ENCODE peak calls at places on chromosomes 3 and 15, in nine cellular contexts. O, C, A, I, G, U, K, Z and L are unnamed samples.

GRCh38 chr3:156688849-156689452 is 14.6 kb downstream of the TIPARP start:
- DNase-seq in O (no peak), I (no peak), G (no peak), A (no peak), Z (no peak), C (no peak), U (no peak), K (no peak), L (no peak)

GRCh38 chr3:119235151-119235550 is 5.5 kb downstream of the B4GALT4 start:
- DNase-seq in G (peak; percentile 81), O (no peak), K (no peak), A (peak; percentile 64), C (no peak), Z (no peak), I (no peak), U (no peak), L (no peak)

GRCh38 chr15:80942746-80943565 is 46.7 kb downstream of the MESD start:
- DNase-seq in G (peak; percentile 71), C (peak; percentile 47), U (no peak), K (peak; percentile 79), Z (no peak), I (no peak), A (no peak), O (no peak), L (no peak)

GRCh38 chr15:59256538-59256937 is 49.9 kb downstream of the LDHAL6B start:
- DNase-seq in Z (no peak), A (no peak), O (no peak), I (peak; percentile 45), C (no peak), U (no peak), G (no peak), K (no peak), L (no peak)

GRCh38 chr15:35519536-35520149 is 26.3 kb downstream of the DPH6 start:
- DNase-seq in O (peak; percentile 32), U (no peak), C (no peak), Z (no peak), K (no peak), I (no peak), A (peak; percentile 35), G (peak; percentile 71), L (no peak)

GRCh38 chr3:154310840-154311239 is 13.4 kb downstream of the DHX36 start:
- DNase-seq in K (no peak), A (no peak), C (no peak), G (peak; percentile 57), O (no peak), I (no peak), U (no peak), Z (no peak), L (no peak)

GRCh38 chr15:62928996-62929350 is 113.6 kb upstream of the TPM1 start:
- DNase-seq in C (no peak), K (no peak), I (no peak), O (no peak), Z (no peak), G (peak; percentile 94), A (peak; percentile 88), U (no peak), L (no peak)

GRCh38 chr3:39234041-39234440 is 41.6 kb upstream of the XIRP1 start:
- DNase-seq in G (no peak), I (no peak), U (no peak), Z (no peak), A (no peak), K (no peak), O (no peak), C (no peak), L (no peak)

GRCh38 chr3:41711656-41712055 is 250.2 kb downstream of the ULK4 start:
- DNase-seq in G (peak; percentile 75), O (no peak), U (no peak), K (no peak), A (no peak), Z (no peak), C (no peak), I (no peak), L (no peak)

GRCh38 chr3:99319450-99319849 is 318.9 kb upstream of the COL8A1 start:
- DNase-seq in K (no peak), Z (no peak), C (no peak), O (no peak), A (no peak), U (no peak), G (peak; percentile 24), I (no peak), L (no peak)

GRCh38 chr3:159951580-159951979 is 37.1 kb upstream of the IL12A start:
- DNase-seq in A (no peak), G (no peak), U (no peak), C (no peak), I (no peak), K (no peak), Z (no peak), O (no peak), L (no peak)

GRCh38 chr15:84400820-84401219 is 165.2 kb downstream of the GOLGA6L4 start:
- DNase-seq in U (no peak), G (no peak), Z (no peak), A (no peak), O (no peak), C (no peak), K (no peak), I (no peak), L (no peak)

GRCh38 chr3:190258634-190259033 is 63.6 kb downstream of the CLDN1 start:
- DNase-seq in G (no peak), U (no peak), A (no peak), Z (no peak), C (no peak), I (no peak), K (no peak), O (no peak), L (no peak)

GRCh38 chr3:56915969-56916586 is 114.3 kb upstream of the ARHGEF3 start:
- DNase-seq in G (no peak), Z (peak; percentile 59), C (peak; percentile 30), K (no peak), U (no peak), O (peak; percentile 79), I (peak; percentile 49), A (no peak), L (peak; percentile 60)

GRCh38 chr3:70854108-70854507 is 541.7 kb upstream of the MDFIC2 start:
- DNase-seq in A (peak; percentile 32), I (no peak), O (no peak), G (no peak), Z (no peak), C (no peak), U (no peak), K (no peak), L (no peak)

GRCh38 chr3:14884665-14885064 is 62.7 kb upstream of the NR2C2 start:
- DNase-seq in O (peak; percentile 12), U (no peak), I (no peak), K (no peak), G (no peak), C (no peak), A (no peak), Z (no peak), L (no peak)

DNA sequence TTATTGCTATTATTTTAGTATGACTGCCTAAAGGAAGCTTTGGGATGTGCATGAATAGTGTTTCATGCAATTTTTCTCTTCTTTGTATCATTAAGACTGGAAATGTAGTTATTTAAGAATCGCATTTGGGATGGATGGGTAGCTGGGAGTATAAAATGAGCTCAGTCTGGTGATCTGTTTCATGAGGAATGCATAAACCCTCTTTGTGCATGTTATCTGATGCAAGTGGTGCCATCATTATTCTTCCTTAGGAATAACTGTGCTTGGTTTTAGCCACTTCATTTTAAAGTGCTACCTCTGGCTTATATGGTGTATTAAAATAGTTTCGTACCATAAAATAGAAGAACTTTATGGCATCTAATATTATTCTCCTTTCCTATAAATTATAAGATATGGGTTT is 535.6 kb downstream of the GRM7 start:
- DNase-seq in O (no peak), K (no peak), Z (no peak), I (no peak), U (no peak), C (no peak), G (no peak), A (no peak), L (no peak)
- H3K9me3 ChIP-seq in O (no peaks in the 10 kb centered on the region), K (no peaks in the 10 kb centered on the region), Z (no peaks in the 10 kb centered on the region), I (no peaks in the 10 kb centered on the region), U (no peaks in the 10 kb centered on the region), C (no peaks in the 10 kb centered on the region), G (no peaks in the 10 kb centered on the region), A (no peaks in the 10 kb centered on the region), L (no peaks in the 10 kb centered on the region)

DNA sequence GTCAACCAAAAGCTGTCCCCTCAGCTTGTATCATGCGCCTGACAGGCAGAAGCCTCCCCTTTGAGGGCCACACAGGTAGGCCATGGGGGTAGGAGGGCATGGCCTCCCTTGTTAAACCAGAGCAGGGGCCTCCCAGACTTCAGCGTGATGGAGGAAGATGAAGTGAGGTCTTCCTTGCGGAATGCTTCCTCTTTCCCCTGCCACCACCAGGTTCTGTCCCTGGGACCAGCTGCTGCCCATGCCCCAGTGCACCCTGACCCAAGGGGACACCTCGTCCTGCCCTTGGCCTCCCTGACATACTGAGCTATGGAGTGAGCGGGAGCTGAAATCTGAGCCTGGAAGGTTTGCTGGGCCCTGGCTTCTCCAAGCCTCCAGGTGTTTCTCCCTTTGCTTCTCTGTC is 26.7 kb downstream of the SSUH2 start:
- DNase-seq in C (no peak), Z (no peak), U (no peak), O (no peak), K (no peak), G (no peak), A (no peak), I (no peak), L (no peak)
- H3K9me3 ChIP-seq in C (no peaks in the 10 kb centered on the region), Z (no peaks in the 10 kb centered on the region), U (no peaks in the 10 kb centered on the region), O (no peaks in the 10 kb centered on the region), K (no peaks in the 10 kb centered on the region), G (no peaks in the 10 kb centered on the region), A (no peaks in the 10 kb centered on the region), I (no peaks in the 10 kb centered on the region), L (no peaks in the 10 kb centered on the region)

GRCh38 chr3:193716155-193716554 is 123.1 kb downstream of the OPA1 start:
- DNase-seq in Z (no peak), K (no peak), A (no peak), O (no peak), C (no peak), U (no peak), G (no peak), I (no peak), L (no peak)
- H3K9me3 ChIP-seq in Z (no peaks in the 10 kb centered on the region), K (peaks cover 5% of the 10 kb centered on the region), A (peaks cover 10% of the 10 kb centered on the region), O (no peaks in the 10 kb centered on the region), C (peaks cover 11% of the 10 kb centered on the region), U (peaks cover 58% of the 10 kb centered on the region), G (no peaks in the 10 kb centered on the region), I (peaks cover 9% of the 10 kb centered on the region), L (peaks cover 3% of the 10 kb centered on the region)

DNA sequence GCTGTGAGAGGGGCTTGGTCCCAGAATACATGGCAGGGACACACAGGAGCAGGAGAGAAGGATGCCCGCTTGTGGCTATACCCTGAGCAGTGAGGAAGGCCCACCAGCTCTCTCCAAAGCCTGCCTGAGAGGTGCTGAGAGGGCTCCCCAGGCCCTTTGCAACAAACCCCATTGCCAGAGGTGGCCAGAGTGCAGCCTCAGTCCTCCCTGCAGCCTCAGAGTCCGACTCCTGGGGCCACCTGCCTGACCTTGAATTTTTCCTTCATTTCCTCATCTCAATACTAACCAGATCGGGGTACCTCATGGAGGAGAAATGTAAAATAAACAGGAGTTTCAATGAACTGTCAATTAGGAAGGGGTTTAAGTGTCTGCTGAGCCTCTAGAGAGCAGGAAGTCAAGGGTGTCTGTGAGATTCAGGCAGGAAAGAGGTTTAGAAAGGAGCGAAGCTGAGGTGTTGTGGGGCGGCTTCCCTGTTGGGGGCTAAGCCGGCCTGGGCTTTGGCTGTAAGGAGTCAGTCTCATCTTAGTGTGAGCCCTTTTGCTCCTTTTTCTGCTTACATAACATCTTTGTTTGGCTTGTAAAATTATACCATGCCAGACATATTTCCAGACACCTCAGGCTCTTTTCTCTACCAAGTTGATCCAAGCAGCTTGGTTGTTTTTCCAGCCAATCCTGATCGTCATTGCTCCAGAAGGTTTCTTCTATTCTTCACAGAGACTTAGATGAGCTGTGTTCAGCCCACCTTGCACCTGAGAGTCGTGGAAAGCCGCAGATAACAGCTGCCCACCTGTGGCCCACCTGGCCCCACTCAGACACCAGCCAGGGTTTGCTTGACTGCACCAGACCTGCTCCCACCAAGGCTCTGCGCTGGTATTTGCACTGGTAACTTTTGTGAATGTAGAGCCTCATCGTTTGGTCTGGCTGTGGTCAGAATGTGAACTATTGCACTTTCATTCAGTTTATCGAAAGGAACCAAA is 36.7 kb downstream of the CMTM7 start:
- DNase-seq in Z (peak; percentile 48), O (peak; percentile 49), G (no peak), A (no peak), U (no peak), K (no peak), I (no peak), C (no peak), L (no peak)
- H3K9me3 ChIP-seq in Z (no peaks in the 10 kb centered on the region), O (no peaks in the 10 kb centered on the region), G (no peaks in the 10 kb centered on the region), A (no peaks in the 10 kb centered on the region), U (no peaks in the 10 kb centered on the region), K (no peaks in the 10 kb centered on the region), I (no peaks in the 10 kb centered on the region), C (no peaks in the 10 kb centered on the region), L (no peaks in the 10 kb centered on the region)